ENCODE peak calls at places on chromosomes 12 and 14, in ten cellular contexts. P is neural progenitor cell; B is heart left ventricle; X is GM23248; N is OCI-LY7; I is mesenchymal stem cell; R is heart right ventricle; Q is CD8-positive, alpha-beta memory T cell; A is thyroid gland; C is stomach. F is an unnamed sample. For H3K9me3, the result is how much of the 10 kb centered on the place peaks cover.

GRCh38 chr12:120055231-120055630 is 61.3 kb downstream of the RAB35 start:
- DNase-seq in C (no peak), A (no peak), X (no peak), I (no peak), Q (no peak), P (no peak), R (no peak), B (no peak), N (no peak), F (no peak)

GRCh38 chr12:65556676-65557424 is 267.4 kb upstream of the HMGA2 start:
- DNase-seq in I (peak), R (peak), Q (peak), A (peak), P (peak), X (peak), C (peak), B (peak), N (peak), F (peak)

GRCh38 chr12:120640840-120641833 is 711 bp downstream of the CABP1 start:
- DNase-seq in P (peak), R (peak), N (peak), Q (peak), X (peak), B (peak), C (peak), A (peak), I (peak), F (peak)

GRCh38 chr14:53458368-53458814 is 305.3 kb upstream of the DDHD1 start:
- DNase-seq in R (no peak), I (peak), N (no peak), X (peak), Q (no peak), A (no peak), P (peak), B (no peak), C (no peak), F (no peak)

GRCh38 chr12:55188974-55189556 is 31.8 kb upstream of the OR10A7 start:
- DNase-seq in N (peak), R (no peak), X (peak), I (peak), A (peak), C (no peak), Q (peak), P (peak), B (no peak), F (no peak)

GRCh38 chr14:63006515-63006914 is 38.7 kb downstream of the KCNH5 start:
- DNase-seq in I (no peak), A (no peak), R (no peak), B (no peak), N (no peak), Q (no peak), C (no peak), P (no peak), X (no peak), F (no peak)

GRCh38 chr14:104105822-104106470 is 20.4 kb downstream of the ASPG start:
- DNase-seq in Q (no peak), C (peak), X (no peak), P (no peak), A (peak), I (no peak), R (no peak), B (peak), N (no peak), F (peak)

GRCh38 chr12:103495158-103495782 is 498 bp downstream of the C12orf42 start:
- DNase-seq in Q (peak), A (peak), X (no peak), R (no peak), B (no peak), N (no peak), P (peak), I (no peak), C (peak), F (peak)

GRCh38 chr12:96850676-96851075 is 56.4 kb upstream of the NEDD1 start:
- DNase-seq in A (no peak), B (no peak), N (no peak), P (no peak), X (no peak), Q (no peak), C (no peak), R (no peak), I (no peak), F (no peak)

GRCh38 chr14:81315344-81315743 is 84.8 kb downstream of the STON2 start:
- DNase-seq in N (no peak), I (no peak), C (no peak), B (no peak), Q (no peak), A (no peak), P (peak), R (no peak), X (no peak), F (no peak)

GRCh38 chr12:23361971-23362370 is 587.5 kb downstream of the SOX5 start:
- DNase-seq in B (no peak), C (no peak), N (no peak), I (no peak), P (peak), A (no peak), Q (no peak), R (no peak), X (no peak), F (no peak)

GRCh38 chr12:55717397-55718007 is 1.7 kb downstream of the BLOC1S1 start:
- DNase-seq in R (no peak), P (no peak), C (no peak), X (peak), Q (no peak), A (no peak), I (peak), B (peak), N (no peak), F (no peak)

GRCh38 chr14:54727929-54728328 is 161.0 kb downstream of the SAMD4A start:
- DNase-seq in I (no peak), P (no peak), B (no peak), X (peak), C (no peak), R (no peak), N (no peak), A (no peak), Q (no peak), F (no peak)

GRCh38 chr12:113066806-113067400 is 10.4 kb downstream of the DTX1 start:
- DNase-seq in P (no peak), A (no peak), B (no peak), I (no peak), X (no peak), R (no peak), C (no peak), N (no peak), Q (no peak), F (no peak)

GRCh38 chr12:121023799-121024198 is 7.5 kb upstream of the C12orf43 start:
- DNase-seq in Q (no peak), B (no peak), P (no peak), X (no peak), N (no peak), A (no peak), I (no peak), C (no peak), R (no peak), F (no peak)

DNA sequence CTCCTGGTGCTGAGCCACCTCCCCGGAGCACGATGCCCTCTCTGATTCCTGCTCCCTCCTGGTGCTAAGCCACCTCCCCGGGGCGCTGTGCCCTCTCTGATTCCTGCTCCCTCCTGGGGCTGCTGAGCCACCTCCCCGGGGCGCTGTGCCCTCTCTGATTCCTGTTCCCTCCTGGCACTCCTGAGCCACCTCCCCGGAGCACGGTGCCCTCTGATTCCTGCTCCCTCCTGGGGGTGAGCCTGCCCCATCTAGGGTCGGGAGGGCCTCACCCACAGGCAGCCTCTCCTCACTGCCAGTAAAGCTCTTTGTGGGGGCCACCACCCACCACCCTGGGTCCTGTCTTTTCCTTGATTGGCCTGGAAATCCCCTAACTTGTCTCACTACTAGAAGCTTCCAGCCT is 327.6 kb upstream of the SFSWAP start:
- DNase-seq in P (no peak), B (no peak), C (no peak), A (no peak), R (no peak), N (no peak), X (no peak), I (no peak), Q (no peak), F (no peak)
- H3K9me3 ChIP-seq in P (under half), B (under half), C (under half), A (under half), R (under half), N (under half), X (under half), I (under half), Q (under half), F (under half)

GRCh38 chr14:61376314-61376713 is 54.9 kb downstream of the PRKCH start:
- DNase-seq in I (no peak), C (no peak), X (no peak), N (no peak), P (no peak), R (no peak), Q (no peak), A (no peak), B (no peak), F (no peak)

GRCh38 chr14:61372379-61372778 is 51.0 kb downstream of the PRKCH start:
- DNase-seq in Q (no peak), I (no peak), C (no peak), N (no peak), P (no peak), R (no peak), X (no peak), A (no peak), B (no peak), F (no peak)

GRCh38 chr14:61372842-61373555 is 51.6 kb downstream of the PRKCH start:
- DNase-seq in Q (no peak), I (no peak), B (no peak), X (no peak), A (no peak), N (no peak), C (no peak), P (no peak), R (no peak), F (no peak)

GRCh38 chr14:61374284-61374683 is 52.9 kb downstream of the PRKCH start:
- DNase-seq in P (no peak), R (no peak), A (no peak), Q (no peak), C (no peak), N (peak), X (no peak), I (no peak), B (no peak), F (no peak)

DNA sequence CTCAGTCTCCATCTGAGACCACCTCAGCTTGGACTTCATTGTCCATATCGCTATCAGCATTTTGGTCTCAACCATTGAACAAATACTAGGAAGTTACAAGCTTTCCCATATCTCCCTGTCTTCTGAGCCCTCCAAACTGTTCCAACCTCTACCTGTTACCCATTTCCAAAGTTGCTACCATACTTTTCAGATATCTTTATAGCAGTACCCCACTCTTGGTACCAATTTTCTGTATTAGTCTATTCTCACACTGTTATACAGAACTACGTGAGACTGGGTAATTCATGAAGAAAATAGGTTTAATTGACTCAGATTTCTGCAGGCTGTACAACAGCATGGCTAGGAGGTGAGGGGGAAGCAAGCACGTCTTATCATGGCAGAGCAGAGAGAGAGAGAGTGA is 53.8 kb downstream of the PRKCH start:
- DNase-seq in P (no peak), N (no peak), X (no peak), A (no peak), I (no peak), R (no peak), C (no peak), Q (no peak), B (no peak), F (no peak)
- H3K9me3 ChIP-seq in P (under half), N (under half), X (under half), A (under half), I (under half), R (under half), C (under half), Q (under half), B (under half), F (under half)

DNA sequence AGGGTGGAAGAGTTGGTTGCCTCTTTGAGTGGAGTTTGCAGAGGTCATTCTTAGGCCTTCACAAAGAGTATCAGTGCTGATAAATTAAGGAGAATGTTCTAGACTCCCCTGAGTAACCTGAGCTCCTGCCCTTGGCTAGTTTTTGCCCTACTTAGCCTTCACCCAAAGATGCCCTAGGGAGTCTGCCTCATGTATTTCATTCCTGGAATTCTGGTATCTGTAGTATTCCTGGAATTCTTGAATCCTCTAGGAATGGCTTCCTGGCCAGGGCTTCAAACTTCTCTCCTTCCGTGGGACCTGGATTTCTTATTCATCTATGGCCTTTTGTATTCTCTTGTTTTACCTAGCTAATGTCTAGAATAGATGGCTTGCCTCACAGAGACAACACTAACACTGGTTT is 701.1 kb downstream of the NOVA1 start:
- DNase-seq in Q (no peak), X (no peak), A (no peak), P (no peak), I (no peak), R (no peak), N (no peak), B (no peak), C (no peak), F (no peak)
- H3K9me3 ChIP-seq in Q (under half), X (under half), A (under half), P (under half), I (under half), R (under half), N (under half), B (under half), C (under half), F (under half)

GRCh38 chr14:67630186-67630585 is 10.5 kb downstream of the ARG2 start:
- DNase-seq in I (no peak), R (no peak), B (no peak), A (no peak), P (no peak), Q (no peak), C (no peak), N (no peak), X (no peak), F (no peak)
- H3K9me3 ChIP-seq in I (under half), R (under half), B (under half), A (under half), P (under half), Q (under half), C (under half), N (under half), X (under half), F (under half)

GRCh38 chr12:94322346-94322745 is 137.3 kb downstream of the CEP83 start:
- DNase-seq in X (no peak), I (no peak), B (peak), C (no peak), P (no peak), Q (no peak), R (no peak), N (no peak), A (no peak), F (no peak)
- H3K9me3 ChIP-seq in X (under half), I (half or more), B (under half), C (under half), P (under half), Q (under half), R (under half), N (under half), A (under half), F (under half)

GRCh38 chr14:76091036-76091435 is 60.7 kb upstream of the GPATCH2L start:
- DNase-seq in C (no peak), I (no peak), X (peak), Q (no peak), P (peak), A (peak), N (no peak), B (peak), R (peak), F (no peak)
- H3K9me3 ChIP-seq in C (under half), I (under half), X (under half), Q (under half), P (under half), A (under half), N (under half), B (under half), R (under half), F (under half)

GRCh38 chr14:28102814-28103213 is 663.8 kb upstream of the FOXG1 start:
- DNase-seq in B (no peak), P (no peak), N (no peak), I (no peak), X (no peak), A (no peak), R (no peak), C (no peak), Q (no peak), F (no peak)

GRCh38 chr14:28098863-28099262 is 667.7 kb upstream of the FOXG1 start:
- DNase-seq in N (no peak), A (no peak), X (no peak), B (no peak), C (no peak), P (no peak), R (no peak), Q (no peak), I (no peak), F (no peak)

GRCh38 chr14:28101992-28102391 is 664.6 kb upstream of the FOXG1 start:
- DNase-seq in Q (no peak), X (no peak), B (no peak), C (no peak), P (no peak), I (no peak), R (no peak), N (no peak), A (no peak), F (no peak)

GRCh38 chr14:28097585-28097984 is 669.0 kb upstream of the FOXG1 start:
- DNase-seq in Q (no peak), A (no peak), B (no peak), N (no peak), X (no peak), P (no peak), I (no peak), R (no peak), C (no peak), F (no peak)
- H3K9me3 ChIP-seq in Q (under half), A (under half), B (under half), N (under half), X (under half), P (under half), I (under half), R (under half), C (under half), F (under half)

F was measured in Peyer's patch.